ENCODE peak calls at places on chromosome 3, in ten cellular contexts. L is right atrium auricular region, B is Peyer's patch, J is psoas muscle, C is lung, S is GM12878, U is stomach, X is spleen, Q is cardiac muscle cell, A is ascending aorta. P is an unnamed sample. For H3K4me1, the result is how much of the 10 kb centered on the place peaks cover.

GRCh38 chr3:33006571-33007286 is 55.3 kb downstream of the CCR4 start:
- DNase-seq in U (no peak), X (no peak), J (no peak), L (no peak), A (no peak), Q (no peak), S (no peak), C (no peak), B (no peak), P (no peak)

GRCh38 chr3:160869825-160870224 is 113.8 kb downstream of the PPM1L start:
- DNase-seq in B (no peak), X (no peak), U (no peak), Q (no peak), S (no peak), L (no peak), J (peak), C (no peak), A (no peak), P (peak)

GRCh38 chr3:168094877-168095610 is 680 bp downstream of the GOLIM4 start:
- DNase-seq in A (peak), C (peak), S (peak), Q (peak), U (peak), L (peak), B (peak), X (peak), J (peak), P (peak)

GRCh38 chr3:105505167-105505566 is 138.5 kb downstream of the ALCAM start:
- DNase-seq in C (no peak), J (no peak), Q (no peak), L (no peak), X (no peak), U (no peak), S (no peak), A (no peak), B (no peak), P (no peak)

GRCh38 chr3:23172059-23172458 is 31.1 kb upstream of the UBE2E2 start:
- DNase-seq in S (no peak), A (no peak), X (no peak), U (no peak), Q (no peak), C (no peak), J (no peak), L (no peak), B (no peak), P (no peak)

GRCh38 chr3:194397757-194398312 is 1.2 kb downstream of the GP5 start:
- DNase-seq in A (no peak), C (no peak), X (peak), U (no peak), S (no peak), B (peak), J (no peak), Q (peak), L (no peak), P (no peak)

GRCh38 chr3:115663414-115663813 is 40.1 kb downstream of the GAP43 start:
- DNase-seq in C (no peak), U (no peak), Q (no peak), J (no peak), A (no peak), L (no peak), S (no peak), X (no peak), B (no peak), P (no peak)

GRCh38 chr3:9499455-9500107 is 54.0 kb downstream of the LHFPL4 start:
- DNase-seq in S (no peak), C (no peak), U (no peak), L (peak), A (no peak), X (no peak), J (no peak), Q (peak), B (no peak), P (no peak)

GRCh38 chr3:136149569-136150136 is 46.5 kb downstream of the MSL2 start:
- DNase-seq in A (no peak), Q (no peak), L (no peak), B (no peak), U (no peak), J (no peak), S (no peak), X (no peak), C (no peak), P (no peak)

GRCh38 chr3:9744162-9744561 is 5.6 kb upstream of the OGG1 start:
- DNase-seq in A (no peak), C (no peak), Q (no peak), S (no peak), U (no peak), B (no peak), J (no peak), X (no peak), L (no peak), P (no peak)

GRCh38 chr3:128276577-128277183 is 123.4 kb downstream of the EEFSEC start:
- DNase-seq in A (peak), S (no peak), B (no peak), X (no peak), J (no peak), Q (no peak), L (no peak), U (no peak), C (no peak), P (no peak)

GRCh38 chr3:73768594-73769308 is 144.0 kb upstream of the PDZRN3 start:
- DNase-seq in B (no peak), S (no peak), Q (no peak), U (no peak), X (no peak), J (no peak), A (no peak), L (no peak), C (no peak), P (no peak)

GRCh38 chr3:136671921-136672320 is 80.3 kb downstream of the STAG1 start:
- DNase-seq in B (no peak), Q (no peak), C (no peak), U (no peak), J (no peak), X (no peak), A (no peak), L (no peak), S (no peak), P (no peak)

GRCh38 chr3:40382617-40382979 is 4.4 kb upstream of the ENTPD3 start:
- DNase-seq in Q (no peak), B (no peak), C (no peak), S (no peak), U (no peak), A (no peak), X (no peak), J (no peak), L (no peak), P (no peak)

GRCh38 chr3:134362670-134363380 is 11.4 kb downstream of the AMOTL2 start:
- DNase-seq in U (no peak), L (no peak), J (no peak), S (no peak), A (no peak), Q (no peak), B (peak), X (peak), C (no peak), P (no peak)

GRCh38 chr3:119085070-119085439 is 50.4 kb upstream of the IGSF11 start:
- DNase-seq in X (no peak), L (no peak), J (no peak), A (no peak), U (no peak), Q (no peak), B (no peak), S (no peak), C (no peak), P (no peak)

GRCh38 chr3:144677118-144677517 is 705.5 kb downstream of the DIPK2A start:
- DNase-seq in A (no peak), Q (no peak), L (no peak), C (no peak), B (no peak), S (no peak), J (no peak), X (no peak), U (no peak), P (no peak)

GRCh38 chr3:187955076-187955952 is 198.6 kb upstream of the LPP start:
- DNase-seq in A (no peak), C (no peak), U (no peak), J (peak), S (no peak), B (peak), Q (no peak), L (peak), X (no peak), P (no peak)

GRCh38 chr3:126124148-126124868 is 40.4 kb upstream of the SLC41A3 start:
- DNase-seq in Q (no peak), L (no peak), C (no peak), U (peak), X (peak), J (peak), A (peak), S (no peak), B (peak), P (peak)

GRCh38 chr3:134258761-134259347 is 8.2 kb upstream of the RYK start:
- DNase-seq in U (no peak), S (no peak), B (no peak), Q (no peak), J (no peak), C (no peak), X (no peak), A (no peak), L (no peak), P (no peak)

GRCh38 chr3:106809633-106810460 is 567.4 kb upstream of the CCDC54 start:
- DNase-seq in S (no peak), U (no peak), Q (no peak), C (no peak), A (no peak), B (no peak), X (no peak), L (no peak), J (no peak), P (no peak)

GRCh38 chr3:170277833-170278586 is 55.8 kb downstream of the PRKCI start:
- DNase-seq in S (no peak), L (no peak), B (no peak), C (no peak), U (no peak), X (no peak), J (no peak), Q (no peak), A (no peak), P (no peak)

GRCh38 chr3:12447075-12447474 is 37.2 kb upstream of the TSEN2 start:
- DNase-seq in X (no peak), C (no peak), B (no peak), J (no peak), Q (no peak), U (no peak), S (no peak), L (no peak), A (no peak), P (no peak)

GRCh38 chr3:19901337-19901736 is 32.7 kb downstream of the EFHB start:
- DNase-seq in B (no peak), C (no peak), A (no peak), X (no peak), S (no peak), Q (no peak), U (no peak), J (no peak), L (no peak), P (no peak)

GRCh38 chr3:110562621-110563020 is 509.0 kb upstream of the NECTIN3 start:
- DNase-seq in Q (no peak), U (no peak), B (no peak), J (no peak), C (no peak), A (no peak), S (no peak), L (no peak), X (no peak), P (no peak)

GRCh38 chr3:126983653-126984390 is 907 bp downstream of the PLXNA1 start:
- DNase-seq in B (peak), S (no peak), L (no peak), C (no peak), A (no peak), J (no peak), X (peak), U (no peak), Q (peak), P (peak)

GRCh38 chr3:101381809-101382208 is 61.4 kb upstream of the IMPG2 start:
- DNase-seq in J (no peak), Q (peak), L (no peak), S (no peak), C (no peak), X (no peak), B (no peak), A (no peak), U (no peak), P (no peak)
- TF ChIP-seq CTCF in J (peak), Q (peak), L (peak), S (no peak), C (peak), X (no peak), B (no peak), A (peak), U (peak), P (peak)

GRCh38 chr3:37993811-37994638 is 3.4 kb downstream of the VILL start:
- DNase-seq in U (peak), A (peak), Q (no peak), B (peak), L (peak), S (no peak), C (peak), X (peak), J (peak), P (no peak)
- H3K4me1 ChIP-seq in U (under half), A (under half), Q (under half), B (under half), L (under half), S (under half), C (under half), X (half or more), J (under half), P (half or more)

GRCh38 chr3:88141458-88142083 is 8.2 kb upstream of the C3orf38 start:
- DNase-seq in B (no peak), X (no peak), Q (no peak), J (no peak), S (no peak), U (no peak), A (no peak), C (no peak), L (no peak), P (no peak)
- H3K4me3 ChIP-seq in B (no peak), X (no peak), Q (no peak), J (no peak), S (no peak), U (no peak), A (no peak), C (no peak), L (no peak), P (no peak)

GRCh38 chr3:78708565-78709073 is 1059.2 kb downstream of the ROBO1 start:
- DNase-seq in C (no peak), X (no peak), Q (no peak), J (no peak), S (no peak), A (no peak), L (no peak), B (no peak), U (no peak), P (no peak)

GRCh38 chr3:78707094-78707493 is 1060.7 kb downstream of the ROBO1 start:
- DNase-seq in C (no peak), L (no peak), A (no peak), Q (no peak), S (no peak), U (no peak), X (no peak), B (no peak), J (no peak), P (no peak)

GRCh38 chr3:78703944-78704343 is 1063.9 kb downstream of the ROBO1 start:
- DNase-seq in X (no peak), J (no peak), L (no peak), C (no peak), S (no peak), A (no peak), B (no peak), U (no peak), Q (no peak), P (no peak)

GRCh38 chr3:78712270-78712669 is 1055.5 kb downstream of the ROBO1 start:
- DNase-seq in B (no peak), L (no peak), X (no peak), S (no peak), J (no peak), U (no peak), Q (no peak), C (no peak), A (no peak), P (no peak)

DNA sequence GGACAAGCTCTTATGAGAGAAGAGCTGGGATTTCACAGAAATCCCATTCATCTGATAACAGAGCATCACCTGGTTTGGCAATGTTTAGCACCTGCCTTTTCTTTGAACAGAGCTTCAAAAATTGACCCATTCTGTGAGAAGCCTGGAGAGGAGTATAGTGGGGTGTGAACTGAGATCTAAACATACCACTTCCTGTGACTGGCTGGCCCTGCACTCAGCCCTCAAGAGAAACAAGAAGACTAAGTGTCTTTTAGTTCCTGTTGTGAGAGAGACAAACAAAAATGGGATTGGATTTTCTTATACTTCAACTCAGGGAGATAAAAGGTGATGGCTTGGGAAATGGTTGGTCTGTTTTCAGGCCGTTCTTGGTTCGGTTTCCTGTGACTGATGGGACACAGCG is 1060.2 kb downstream of the ROBO1 start:
- DNase-seq in A (no peak), B (no peak), C (no peak), J (no peak), X (no peak), U (no peak), Q (no peak), L (no peak), S (no peak), P (no peak)
- TF ChIP-seq CTCF in A (no peak), B (no peak), C (no peak), J (no peak), X (no peak), U (no peak), Q (no peak), L (no peak), S (no peak), P (no peak)

GRCh38 chr3:49793486-49794085 is 6.1 kb downstream of the CDHR4 start:
- DNase-seq in B (no peak), Q (no peak), U (no peak), X (peak), L (no peak), S (no peak), A (no peak), J (no peak), C (no peak), P (no peak)
- H3K4me1 ChIP-seq in B (under half), Q (under half), U (under half), X (under half), L (under half), S (under half), A (under half), J (under half), C (under half), P (under half)

P was measured in Caco-2.